ENCODE peak calls at places on chromosomes 2 and 18, in ten cellular contexts. W, V, N, E, R, K, U, I, A and J are unnamed samples.

GRCh38 chr2:117832905-117833613 is 18.6 kb downstream of the DDX18 start:
- DNase-seq in V (no peak), R (no peak), K (peak; percentile 63), E (no peak), U (no peak), I (no peak), N (no peak), W (peak; percentile 46), A (no peak), J (no peak)

GRCh38 chr2:183207110-183207509 is 82.9 kb downstream of the NUP35 start:
- DNase-seq in K (peak; percentile 29), N (no peak), W (no peak), A (no peak), I (no peak), U (no peak), R (no peak), E (no peak), V (no peak), J (peak; percentile 11)

GRCh38 chr18:49178736-49179135 is 228.0 kb upstream of the SMAD7 start:
- DNase-seq in W (no peak), R (peak; percentile 23), A (no peak), V (no peak), U (no peak), K (peak; percentile 28), I (peak; percentile 58), E (no peak), N (no peak), J (no peak)

GRCh38 chr2:103161456-103162289 is 399.8 kb downstream of the TMEM182 start:
- DNase-seq in I (no peak), E (no peak), A (no peak), U (no peak), W (no peak), K (peak; percentile 79), N (no peak), R (peak; percentile 13), V (no peak), J (no peak)

GRCh38 chr2:9139491-9140443 is 66.8 kb upstream of the ASAP2 start:
- DNase-seq in U (peak; percentile 94), E (no peak), A (peak; percentile 81), V (peak; percentile 71), W (peak; percentile 89), K (peak; percentile 85), N (peak; percentile 26), R (peak; percentile 61), I (peak; percentile 69), J (no peak)

GRCh38 chr2:230219419-230220331 is at the start of gene SP110:
- DNase-seq in U (peak; percentile 91), V (peak; percentile 69), A (peak; percentile 89), E (peak; percentile 60), I (peak; percentile 88), N (peak; percentile 69), K (peak; percentile 16), W (peak; percentile 88), R (peak; percentile 91), J (peak; percentile 69)

GRCh38 chr18:49697757-49698595 is 115.4 kb downstream of the ACAA2 start:
- DNase-seq in N (no peak), R (no peak), A (no peak), V (peak; percentile 33), I (no peak), E (no peak), W (peak; percentile 66), U (no peak), K (peak; percentile 30), J (no peak)

GRCh38 chr2:187580462-187581124 is 26.4 kb upstream of the TFPI start:
- DNase-seq in W (no peak), K (peak; percentile 61), I (no peak), V (no peak), U (no peak), A (no peak), N (no peak), R (no peak), E (no peak), J (peak; percentile 55)

GRCh38 chr2:233062946-233063268 is 2.8 kb downstream of the INPP5D start:
- DNase-seq in E (no peak), U (no peak), K (no peak), A (no peak), I (no peak), W (no peak), R (no peak), V (no peak), N (no peak), J (no peak)

GRCh38 chr2:68907232-68907922 is 36.2 kb upstream of the BMP10 start:
- DNase-seq in E (no peak), V (no peak), A (no peak), K (no peak), U (no peak), R (no peak), I (no peak), N (no peak), W (no peak), J (no peak)

GRCh38 chr2:69012310-69013122 is 463 bp upstream of the ANTXR1 start:
- DNase-seq in V (peak; percentile 70), U (peak; percentile 93), R (peak; percentile 34), A (peak; percentile 84), N (peak; percentile 29), W (peak; percentile 89), E (no peak), K (peak; percentile 3), I (peak; percentile 54), J (peak; percentile 44)

GRCh38 chr2:61762292-61762691 is 91.6 kb downstream of the FAM161A start:
- DNase-seq in E (no peak), W (no peak), K (no peak), R (no peak), I (no peak), V (no peak), U (no peak), A (no peak), N (no peak), J (no peak)

GRCh38 chr2:62217980-62218379 is 22.1 kb downstream of the B3GNT2 start:
- DNase-seq in I (no peak), E (no peak), R (no peak), K (no peak), N (no peak), A (no peak), W (no peak), V (no peak), U (no peak), J (peak; percentile 20)

GRCh38 chr2:24456610-24457556 is 34.2 kb upstream of the NCOA1 start:
- DNase-seq in N (no peak), V (peak; percentile 86), R (no peak), U (peak; percentile 88), W (peak; percentile 67), E (no peak), K (no peak), A (peak; percentile 92), I (no peak), J (peak; percentile 29)
- H3K4me3 ChIP-seq in N (no peak overlapping the region), V (no peak overlapping the region), R (no peak overlapping the region), U (no peak overlapping the region), W (no peak overlapping the region), E (no peak overlapping the region), K (no peak overlapping the region), A (no peak overlapping the region), I (no peak overlapping the region), J (no peak overlapping the region)

DNA sequence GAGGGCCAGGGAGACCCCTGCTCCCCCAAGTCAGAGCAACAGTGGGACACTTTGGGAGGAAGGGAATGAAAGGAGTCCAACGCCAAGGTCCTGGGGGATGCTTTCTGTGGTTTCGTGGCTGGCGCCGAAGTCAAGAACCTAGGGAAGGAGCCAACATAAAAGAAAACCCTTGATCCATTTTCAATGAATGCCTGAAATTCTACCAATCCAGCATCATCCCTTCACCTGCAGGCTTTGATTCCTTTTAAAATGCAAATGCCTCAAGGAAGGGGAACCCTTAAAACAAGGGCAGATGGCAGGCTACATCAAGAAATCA is 123.4 kb upstream of the SLC1A4 start:
- DNase-seq in A (no peak), I (no peak), N (no peak), V (no peak), U (no peak), R (no peak), W (no peak), K (no peak), E (no peak), J (no peak)
- H3K27me3 ChIP-seq in A (no peaks in the 10 kb centered on the region), I (no peaks in the 10 kb centered on the region), N (no peaks in the 10 kb centered on the region), V (no peaks in the 10 kb centered on the region), U (no peaks in the 10 kb centered on the region), R (no peaks in the 10 kb centered on the region), W (no peaks in the 10 kb centered on the region), K (peaks cover 12% of the 10 kb centered on the region), E (no peaks in the 10 kb centered on the region), J (peaks cover 41% of the 10 kb centered on the region)

GRCh38 chr2:88603146-88603545 is 24.1 kb downstream of the EIF2AK3 start:
- DNase-seq in V (no peak), A (no peak), R (no peak), K (no peak), E (no peak), I (no peak), U (no peak), N (no peak), W (no peak), J (no peak)

GRCh38 chr2:88608184-88608583 is 19.1 kb downstream of the EIF2AK3 start:
- DNase-seq in I (no peak), K (no peak), U (no peak), A (no peak), E (no peak), N (no peak), V (no peak), W (no peak), R (no peak), J (no peak)

GRCh38 chr2:88607416-88607815 is 19.8 kb downstream of the EIF2AK3 start:
- DNase-seq in U (no peak), I (no peak), K (no peak), A (no peak), N (no peak), E (no peak), V (no peak), R (no peak), W (no peak), J (no peak)

GRCh38 chr2:88602022-88602421 is 25.2 kb downstream of the EIF2AK3 start:
- DNase-seq in W (no peak), V (no peak), R (no peak), N (no peak), I (no peak), A (no peak), U (no peak), K (no peak), E (no peak), J (no peak)

GRCh38 chr2:88606371-88607030 is 20.8 kb downstream of the EIF2AK3 start:
- DNase-seq in W (no peak), U (no peak), A (no peak), I (no peak), R (no peak), E (no peak), N (no peak), K (no peak), V (no peak), J (no peak)
- H3K4me3 ChIP-seq in W (no peak overlapping the region), U (no peak overlapping the region), A (no peak overlapping the region), I (no peak overlapping the region), R (no peak overlapping the region), E (no peak overlapping the region), N (no peak overlapping the region), K (no peak overlapping the region), V (no peak overlapping the region), J (no peak overlapping the region)

DNA sequence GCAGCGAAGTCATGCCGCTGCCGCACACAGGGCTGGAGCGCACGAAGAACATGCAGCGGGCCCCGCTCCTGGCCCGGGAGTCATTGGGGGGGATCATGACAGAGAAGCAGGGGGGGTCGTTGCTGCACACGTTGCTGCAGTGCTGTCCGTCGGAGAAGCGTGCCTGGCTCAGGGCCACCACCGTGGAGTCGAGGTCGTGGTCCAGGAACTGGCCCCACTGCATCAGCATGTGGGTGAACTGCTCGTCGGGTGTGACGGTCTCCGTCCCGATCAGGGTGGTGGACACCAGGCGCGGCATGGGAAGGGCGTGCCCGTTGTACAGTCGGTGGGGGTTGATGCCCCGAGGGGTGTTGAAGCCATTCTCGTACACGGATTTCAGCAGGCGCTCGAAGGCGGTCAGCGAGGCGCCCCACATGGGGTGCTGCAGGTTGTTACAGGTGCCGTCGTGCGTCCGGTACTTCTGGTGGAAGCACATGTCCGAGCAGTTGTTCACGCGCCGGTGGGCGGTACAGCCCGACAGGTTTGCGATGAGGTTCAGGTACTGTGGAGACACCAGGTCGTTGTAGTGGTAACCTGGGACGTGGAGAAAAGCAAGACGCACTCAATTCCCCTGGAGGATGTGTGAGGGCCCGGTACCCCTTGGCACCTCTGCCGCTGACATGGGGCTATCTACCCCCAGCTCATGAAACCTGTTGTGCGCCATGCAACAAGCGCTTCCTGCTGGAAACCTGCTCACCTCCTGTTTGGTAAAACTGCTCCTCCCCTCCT is 95.0 kb downstream of the PXDN start:
- DNase-seq in A (peak; percentile 66), V (no peak), E (no peak), I (no peak), R (no peak), K (no peak), U (no peak), N (no peak), W (no peak), J (no peak)
- H3K27me3 ChIP-seq in A (no peaks in the 10 kb centered on the region), V (no peaks in the 10 kb centered on the region), E (no peaks in the 10 kb centered on the region), I (no peaks in the 10 kb centered on the region), R (no peaks in the 10 kb centered on the region), K (no peaks in the 10 kb centered on the region), U (no peaks in the 10 kb centered on the region), N (no peaks in the 10 kb centered on the region), W (no peaks in the 10 kb centered on the region), J (no peaks in the 10 kb centered on the region)